ENCODE peak calls at places on chromosomes 7 and 10, in four cellular contexts. L, H, O and M are unnamed samples.

GRCh38 chr10:110824152-110824441 is 47.6 kb upstream of the PDCD4 start:
- DNase-seq in L (no peak), H (no peak), O (no peak), M (no peak)

GRCh38 chr10:88062798-88063472 is 199.5 kb downstream of the PTEN start:
- DNase-seq in L (no peak), H (no peak), O (no peak), M (no peak)

GRCh38 chr7:151851782-151852181 is 25.1 kb downstream of the PRKAG2 start:
- DNase-seq in L (peak; percentile 75), H (peak; percentile 77), O (no peak), M (no peak)

GRCh38 chr7:44323381-44324203 is 1.8 kb downstream of the CAMK2B start:
- DNase-seq in L (no peak), H (no peak), O (no peak), M (no peak)

GRCh38 chr7:88761779-88762178 is 2.3 kb downstream of the ZNF804B start:
- DNase-seq in L (no peak), H (no peak), O (no peak), M (no peak)

GRCh38 chr7:121503730-121504129 is 107.6 kb upstream of the FAM3C start:
- DNase-seq in L (no peak), H (no peak), O (no peak), M (no peak)

GRCh38 chr10:13732485-13732884 is 145.7 kb downstream of the PRPF18 start:
- DNase-seq in L (no peak), H (no peak), O (no peak), M (no peak)

GRCh38 chr7:135782377-135782776 is 33.8 kb upstream of the FAM180A start:
- DNase-seq in L (no peak), H (no peak), O (no peak), M (no peak)

GRCh38 chr7:44980393-44981034 is 1.7 kb upstream of the MYO1G start:
- DNase-seq in L (peak; percentile 73), H (no peak), O (no peak), M (peak; percentile 65)

GRCh38 chr7:92685146-92686042 is 95.2 kb upstream of the FAM133B start:
- DNase-seq in L (no peak), H (no peak), O (no peak), M (no peak)

GRCh38 chr10:111360260-111360925 is 283.6 kb downstream of the ADRA2A start:
- DNase-seq in L (peak; percentile 70), H (peak; percentile 51), O (no peak), M (no peak)

GRCh38 chr7:25095516-25096345 is 29.3 kb downstream of the CYCS start:
- DNase-seq in L (no peak), H (no peak), O (no peak), M (no peak)

GRCh38 chr7:85464042-85464651 is 277.3 kb upstream of the SEMA3D start:
- DNase-seq in L (no peak), H (no peak), O (no peak), M (no peak)

GRCh38 chr7:99790407-99790806 is 6.4 kb upstream of the CYP3A4 start:
- DNase-seq in L (no peak), H (no peak), O (no peak), M (no peak)

GRCh38 chr10:90484518-90484917 is 373.3 kb downstream of the HTR7 start:
- DNase-seq in L (no peak), H (no peak), O (no peak), M (no peak)

GRCh38 chr10:101609481-101609880 is 21.4 kb downstream of the DPCD start:
- DNase-seq in L (no peak), H (no peak), O (no peak), M (no peak)

GRCh38 chr7:114777288-114777687 is 144.6 kb upstream of the MDFIC start:
- DNase-seq in L (no peak), H (no peak), O (no peak), M (no peak)

GRCh38 chr10:80921032-80921431 is 383.3 kb downstream of the SH2D4B start:
- DNase-seq in L (no peak), H (no peak), O (no peak), M (no peak)

DNA sequence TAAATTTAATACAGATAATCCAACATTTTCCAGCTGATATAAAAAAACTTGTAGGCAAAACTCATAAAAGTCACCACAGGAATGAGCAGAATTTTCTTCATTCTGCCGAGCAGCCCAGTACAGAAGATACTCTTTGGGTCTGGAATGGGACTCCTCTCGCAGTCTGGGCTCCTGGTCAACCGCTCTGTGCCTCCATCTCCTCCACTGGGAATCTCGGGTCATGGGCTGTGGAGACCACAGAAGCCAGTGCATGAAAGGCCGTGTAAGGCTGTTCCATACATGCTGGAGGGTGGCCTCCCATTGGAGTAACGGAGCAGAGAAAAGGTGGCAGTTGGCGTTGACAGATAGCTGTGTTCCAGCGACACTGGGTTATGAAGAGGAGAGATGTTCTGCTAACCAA is 616.4 kb upstream of the MGMT start:
- DNase-seq in L (no peak), H (no peak), O (no peak), M (no peak)
- TF ChIP-seq POLR2AphosphoS5 in L (no peak), H (no peak), O (no peak), M (no peak)

DNA sequence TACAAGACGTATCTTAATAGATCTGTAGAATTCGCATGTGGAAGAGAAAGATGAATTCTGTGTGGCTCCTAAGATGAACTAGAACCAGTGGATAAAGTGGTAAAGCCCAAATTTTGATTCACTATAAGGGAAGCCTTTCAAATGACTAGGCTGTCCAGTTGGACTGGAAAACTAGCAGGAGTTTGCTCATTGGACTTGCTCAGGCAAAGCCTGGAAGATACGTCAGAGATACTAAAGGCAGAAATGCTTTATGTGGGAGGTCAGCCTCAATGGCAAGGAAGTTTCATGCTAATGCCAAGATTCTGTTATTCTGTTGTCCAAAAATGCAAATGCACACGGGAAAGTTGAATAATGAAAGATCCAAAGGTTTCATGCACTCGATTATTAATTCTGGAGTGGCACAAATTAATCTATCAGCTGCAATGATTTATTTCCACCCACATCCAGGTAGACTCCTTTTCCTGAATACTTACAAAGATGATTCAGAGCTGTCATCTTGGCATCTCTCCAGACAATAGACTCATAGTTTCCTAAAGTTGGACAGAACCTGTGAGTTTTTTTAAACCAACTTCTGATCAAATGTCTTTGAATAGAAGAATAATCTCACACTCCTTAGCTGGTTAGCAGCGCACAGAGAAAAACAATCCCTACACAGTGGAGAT is 20.5 kb upstream of the PPP1R3C start:
- DNase-seq in L (no peak), H (no peak), O (no peak), M (no peak)
- TF ChIP-seq POLR2AphosphoS5 in L (no peak), H (no peak), O (no peak), M (no peak)

DNA sequence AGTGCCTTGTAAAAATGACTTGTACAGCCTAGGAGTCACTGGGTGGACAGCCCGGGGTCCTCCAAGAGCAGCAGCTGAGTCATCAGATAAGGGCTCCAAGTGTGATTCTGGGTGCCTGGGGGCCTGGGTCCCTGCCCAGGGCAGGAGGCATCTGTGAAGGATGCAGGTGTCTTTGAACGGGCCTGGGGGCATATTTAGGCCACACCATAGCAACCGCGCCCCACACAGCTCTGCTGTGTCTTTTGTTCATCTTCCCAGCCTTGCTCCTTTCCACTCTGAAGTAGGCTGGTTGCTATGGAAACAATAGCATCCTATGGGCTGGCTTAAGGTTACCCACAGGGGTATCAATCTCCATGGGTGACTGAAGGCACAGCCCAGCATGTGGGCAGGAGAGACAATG is 324.7 kb downstream of the TCERG1L start:
- DNase-seq in L (no peak), H (no peak), O (no peak), M (no peak)
- TF ChIP-seq POLR2AphosphoS5 in L (no peak), H (no peak), O (no peak), M (no peak)

DNA sequence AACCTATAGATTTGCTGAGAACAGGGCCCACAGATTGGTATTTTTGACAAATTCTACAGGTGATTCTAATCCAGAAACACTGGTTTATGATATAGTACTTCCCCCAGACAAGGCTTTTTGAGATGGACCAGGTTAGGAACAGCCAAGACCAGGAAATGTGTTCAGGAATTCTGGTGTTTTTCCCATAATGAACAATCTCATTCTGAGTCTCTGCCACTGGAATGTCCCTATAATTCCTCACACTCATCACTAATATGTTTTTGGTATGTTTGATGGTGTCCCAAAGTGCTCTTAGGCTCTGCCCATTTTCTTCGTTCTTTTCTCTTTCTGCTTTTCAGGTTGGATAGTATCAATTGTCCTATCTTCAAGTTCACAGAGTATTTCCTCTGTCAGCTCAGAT is 107.2 kb upstream of the IGFBP3 start:
- DNase-seq in L (no peak), H (no peak), O (no peak), M (no peak)
- TF ChIP-seq POLR2AphosphoS5 in L (no peak), H (no peak), O (no peak), M (no peak)

GRCh38 chr10:115771755-115772154 is 501.3 kb downstream of the GFRA1 start:
- DNase-seq in L (no peak), H (no peak), O (no peak), M (no peak)
- TF ChIP-seq POLR2AphosphoS5 in L (no peak), H (no peak), O (no peak), M (no peak)